ENCODE peak calls at places on chromosome 17, in ten cellular contexts. R, D, L, E, P, Q, J, T, W and V are unnamed samples.

GRCh38 chr17:79065105-79065670 is 9.4 kb upstream of the ENGASE start:
- DNase-seq in Q (peak), E (peak), R (peak), T (peak), J (no peak), W (peak), D (no peak), P (peak), L (no peak), V (peak)

GRCh38 chr17:64920026-64920418 is 744 bp upstream of the LRRC37A3 start:
- DNase-seq in Q (no peak), R (no peak), T (no peak), W (no peak), L (no peak), P (no peak), D (no peak), E (no peak), J (peak), V (no peak)

GRCh38 chr17:7336240-7337175 is at the start of gene ACAP1:
- DNase-seq in W (no peak), P (peak), T (peak), D (peak), L (no peak), R (peak), E (peak), J (no peak), Q (no peak), V (no peak)

GRCh38 chr17:57678393-57678792 is 66.7 kb downstream of the CCDC182 start:
- DNase-seq in W (no peak), E (peak), L (no peak), D (no peak), Q (no peak), R (no peak), T (no peak), P (no peak), J (no peak), V (no peak)

GRCh38 chr17:8072727-8073461 is 14.6 kb downstream of the ALOX12B start:
- DNase-seq in Q (peak), E (peak), T (no peak), W (no peak), R (peak), P (no peak), D (no peak), J (no peak), L (no peak), V (peak)

GRCh38 chr17:22303865-22304264 is 611.5 kb downstream of the KCNJ18 start:
- DNase-seq in L (no peak), W (no peak), T (no peak), D (no peak), J (no peak), E (no peak), Q (no peak), P (no peak), R (no peak), V (no peak)

GRCh38 chr17:61717352-61717751 is 126.3 kb upstream of the NACA2 start:
- DNase-seq in P (no peak), E (no peak), R (no peak), W (no peak), D (no peak), T (no peak), Q (no peak), J (no peak), L (no peak), V (no peak)

GRCh38 chr17:35011671-35012216 is 31.4 kb downstream of the LIG3 start:
- DNase-seq in Q (peak), D (no peak), J (peak), P (no peak), R (no peak), E (no peak), T (no peak), L (no peak), W (no peak), V (peak)

GRCh38 chr17:82241183-82241925 is 12.5 kb downstream of the SLC16A3 start:
- DNase-seq in L (no peak), D (no peak), J (peak), R (no peak), E (peak), P (peak), W (peak), Q (no peak), T (no peak), V (no peak)

GRCh38 chr17:15946611-15947120 is 1.7 kb downstream of the ADORA2B start:
- DNase-seq in J (no peak), L (no peak), Q (no peak), T (no peak), R (no peak), P (no peak), E (peak), D (no peak), W (peak), V (no peak)

GRCh38 chr17:75614006-75614405 is 19.2 kb upstream of the SMIM5 start:
- DNase-seq in R (no peak), P (no peak), Q (peak), D (no peak), E (peak), W (no peak), L (no peak), T (no peak), J (no peak), V (no peak)

GRCh38 chr17:79338589-79338988 is 264.0 kb downstream of the ENGASE start:
- DNase-seq in L (no peak), W (peak), E (no peak), R (no peak), Q (no peak), J (no peak), P (no peak), D (no peak), T (no peak), V (no peak)

GRCh38 chr17:19304209-19304608 is 58.3 kb downstream of the B9D1 start:
- DNase-seq in D (no peak), P (peak), E (no peak), Q (no peak), L (peak), T (no peak), J (peak), R (peak), W (peak), V (peak)

GRCh38 chr17:1972429-1973160 is 52.5 kb downstream of the RTN4RL1 start:
- DNase-seq in E (peak), J (no peak), P (no peak), T (no peak), Q (no peak), R (no peak), D (no peak), L (no peak), W (no peak), V (peak)

GRCh38 chr17:80364091-80364691 is 50.8 kb upstream of the ENDOV start:
- DNase-seq in R (no peak), Q (peak), D (no peak), T (no peak), P (peak), W (peak), E (peak), L (peak), J (peak), V (peak)